ENCODE peak calls at places on chromosomes 3 and 15, in ten cellular contexts. One of them, this sample, is unnamed.

GRCh38 chr15:70503073-70503745 is 260.1 kb downstream of the UACA start:
- DNase-seq in spleen: peak; percentile 74
- DNase-seq in A673: no peak
- DNase-seq in H9: no peak
- DNase-seq in neural crest cell: no peak
- DNase-seq in A549: no peak
- DNase-seq in psoas muscle: no peak
- DNase-seq in fibroblast of villous mesenchyme: no peak
- DNase-seq in bronchial epithelial cell: no peak
- DNase-seq in AG09319: no peak
- DNase-seq in this sample: peak; percentile 51

GRCh38 chr3:71881041-71881440 is 96.1 kb upstream of the PROK2 start:
- DNase-seq in spleen: no peak
- DNase-seq in A673: no peak
- DNase-seq in H9: no peak
- DNase-seq in neural crest cell: no peak
- DNase-seq in A549: no peak
- DNase-seq in psoas muscle: no peak
- DNase-seq in fibroblast of villous mesenchyme: no peak
- DNase-seq in bronchial epithelial cell: no peak
- DNase-seq in AG09319: no peak
- DNase-seq in this sample: no peak

GRCh38 chr3:157103280-157103679 is 56.7 kb downstream of the CCNL1 start:
- DNase-seq in spleen: no peak
- DNase-seq in A673: no peak
- DNase-seq in H9: no peak
- DNase-seq in neural crest cell: no peak
- DNase-seq in A549: no peak
- DNase-seq in psoas muscle: no peak
- DNase-seq in fibroblast of villous mesenchyme: no peak
- DNase-seq in bronchial epithelial cell: no peak
- DNase-seq in AG09319: no peak
- DNase-seq in this sample: no peak

GRCh38 chr3:72258786-72259185 is 473.8 kb upstream of the PROK2 start:
- DNase-seq in spleen: peak; percentile 76
- DNase-seq in A673: no peak
- DNase-seq in H9: no peak
- DNase-seq in neural crest cell: no peak
- DNase-seq in A549: no peak
- DNase-seq in psoas muscle: no peak
- DNase-seq in fibroblast of villous mesenchyme: no peak
- DNase-seq in bronchial epithelial cell: no peak
- DNase-seq in AG09319: no peak
- DNase-seq in this sample: no peak

GRCh38 chr3:87320748-87321634 is 44.6 kb upstream of the POU1F1 start:
- DNase-seq in spleen: no peak
- DNase-seq in A673: peak; percentile 86
- DNase-seq in H9: no peak
- DNase-seq in neural crest cell: no peak
- DNase-seq in A549: no peak
- DNase-seq in psoas muscle: no peak
- DNase-seq in fibroblast of villous mesenchyme: no peak
- DNase-seq in bronchial epithelial cell: no peak
- DNase-seq in AG09319: no peak
- DNase-seq in this sample: no peak

GRCh38 chr3:189862385-189863023 is 231.3 kb downstream of the TP63 start:
- DNase-seq in spleen: no peak
- DNase-seq in A673: peak; percentile 48
- DNase-seq in H9: no peak
- DNase-seq in neural crest cell: no peak
- DNase-seq in A549: no peak
- DNase-seq in psoas muscle: no peak
- DNase-seq in fibroblast of villous mesenchyme: peak; percentile 82
- DNase-seq in bronchial epithelial cell: peak; percentile 61
- DNase-seq in AG09319: peak; percentile 53
- DNase-seq in this sample: no peak

GRCh38 chr3:36701903-36702374 is 62.4 kb downstream of the DCLK3 start:
- DNase-seq in spleen: no peak
- DNase-seq in A673: peak; percentile 17
- DNase-seq in H9: no peak
- DNase-seq in neural crest cell: no peak
- DNase-seq in A549: no peak
- DNase-seq in psoas muscle: no peak
- DNase-seq in fibroblast of villous mesenchyme: peak; percentile 39
- DNase-seq in bronchial epithelial cell: peak; percentile 96
- DNase-seq in AG09319: peak; percentile 35
- DNase-seq in this sample: no peak

GRCh38 chr15:101175396-101175795 is 76.5 kb downstream of the CHSY1 start:
- DNase-seq in spleen: peak; percentile 84
- DNase-seq in A673: no peak
- DNase-seq in H9: no peak
- DNase-seq in neural crest cell: no peak
- DNase-seq in A549: no peak
- DNase-seq in psoas muscle: no peak
- DNase-seq in fibroblast of villous mesenchyme: no peak
- DNase-seq in bronchial epithelial cell: no peak
- DNase-seq in AG09319: no peak
- DNase-seq in this sample: no peak

GRCh38 chr3:157498374-157498773 is 4.8 kb downstream of the VEPH1 start:
- DNase-seq in spleen: no peak
- DNase-seq in A673: no peak
- DNase-seq in H9: no peak
- DNase-seq in neural crest cell: no peak
- DNase-seq in A549: no peak
- DNase-seq in psoas muscle: no peak
- DNase-seq in fibroblast of villous mesenchyme: no peak
- DNase-seq in bronchial epithelial cell: no peak
- DNase-seq in AG09319: no peak
- DNase-seq in this sample: no peak

GRCh38 chr15:51284871-51285270 is 53.5 kb downstream of the CYP19A1 start:
- DNase-seq in spleen: no peak
- DNase-seq in A673: no peak
- DNase-seq in H9: no peak
- DNase-seq in neural crest cell: no peak
- DNase-seq in A549: no peak
- DNase-seq in psoas muscle: no peak
- DNase-seq in fibroblast of villous mesenchyme: no peak
- DNase-seq in bronchial epithelial cell: no peak
- DNase-seq in AG09319: no peak
- DNase-seq in this sample: no peak

GRCh38 chr15:51286816-51287215 is 51.6 kb downstream of the CYP19A1 start:
- DNase-seq in spleen: no peak
- DNase-seq in A673: no peak
- DNase-seq in H9: peak; percentile 34
- DNase-seq in neural crest cell: no peak
- DNase-seq in A549: no peak
- DNase-seq in psoas muscle: no peak
- DNase-seq in fibroblast of villous mesenchyme: no peak
- DNase-seq in bronchial epithelial cell: no peak
- DNase-seq in AG09319: no peak
- DNase-seq in this sample: no peak

GRCh38 chr15:51280838-51281237 is 57.6 kb downstream of the CYP19A1 start:
- DNase-seq in spleen: no peak
- DNase-seq in A673: no peak
- DNase-seq in H9: no peak
- DNase-seq in neural crest cell: no peak
- DNase-seq in A549: no peak
- DNase-seq in psoas muscle: no peak
- DNase-seq in fibroblast of villous mesenchyme: no peak
- DNase-seq in bronchial epithelial cell: no peak
- DNase-seq in AG09319: no peak
- DNase-seq in this sample: no peak

GRCh38 chr15:51281368-51281967 is 56.9 kb downstream of the CYP19A1 start:
- DNase-seq in spleen: no peak
- DNase-seq in A673: peak; percentile 64
- DNase-seq in H9: peak; percentile 74
- DNase-seq in neural crest cell: peak; percentile 47
- DNase-seq in A549: peak; percentile 60
- DNase-seq in psoas muscle: peak; percentile 72
- DNase-seq in fibroblast of villous mesenchyme: peak; percentile 69
- DNase-seq in bronchial epithelial cell: peak; percentile 50
- DNase-seq in AG09319: peak; percentile 37
- DNase-seq in this sample: no peak

DNA sequence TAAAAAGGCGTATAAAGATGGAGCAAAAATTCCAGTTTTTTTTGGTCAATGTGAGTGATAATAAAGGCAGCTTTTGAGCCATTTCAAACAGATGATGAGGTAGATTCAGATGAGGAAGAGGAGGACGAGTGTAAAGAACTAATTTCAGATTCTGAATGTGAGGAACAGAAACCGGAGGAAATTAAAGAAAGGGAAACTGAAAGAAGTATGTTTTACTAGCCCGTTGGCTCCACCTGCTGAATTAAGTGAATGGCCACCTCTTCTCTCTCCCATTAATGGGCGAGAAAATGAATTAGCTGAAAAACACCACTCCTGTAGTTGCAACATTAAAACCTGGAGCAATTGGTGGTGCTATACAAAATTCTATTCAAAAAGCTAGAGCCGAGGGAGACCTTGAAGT is 55.4 kb downstream of the CYP19A1 start:
- DNase-seq in spleen: no peak
- DNase-seq in A673: no peak
- DNase-seq in H9: no peak
- DNase-seq in neural crest cell: no peak
- DNase-seq in A549: no peak
- DNase-seq in psoas muscle: no peak
- DNase-seq in fibroblast of villous mesenchyme: no peak
- DNase-seq in bronchial epithelial cell: no peak
- DNase-seq in AG09319: no peak
- DNase-seq in this sample: no peak
- TF ChIP-seq CTCF in spleen: peak; percentile 22
- TF ChIP-seq CTCF in A673: no peak
- TF ChIP-seq CTCF in H9: peak; percentile 14
- TF ChIP-seq CTCF in neural crest cell: no peak
- TF ChIP-seq CTCF in A549: no peak
- TF ChIP-seq CTCF in psoas muscle: no peak
- TF ChIP-seq CTCF in fibroblast of villous mesenchyme: peak; percentile 7
- TF ChIP-seq CTCF in bronchial epithelial cell: no peak
- TF ChIP-seq CTCF in AG09319: no peak
- TF ChIP-seq CTCF in this sample: no peak

GRCh38 chr3:67000006-67000405 is 1.9 kb downstream of the KBTBD8 start:
- DNase-seq in spleen: no peak
- DNase-seq in A673: no peak
- DNase-seq in H9: no peak
- DNase-seq in neural crest cell: no peak
- DNase-seq in A549: no peak
- DNase-seq in psoas muscle: no peak
- DNase-seq in fibroblast of villous mesenchyme: peak; percentile 34
- DNase-seq in bronchial epithelial cell: peak; percentile 94
- DNase-seq in AG09319: no peak
- DNase-seq in this sample: no peak
- TF ChIP-seq CTCF in spleen: no peak
- TF ChIP-seq CTCF in A673: no peak
- TF ChIP-seq CTCF in H9: no peak
- TF ChIP-seq CTCF in neural crest cell: no peak
- TF ChIP-seq CTCF in A549: no peak
- TF ChIP-seq CTCF in psoas muscle: no peak
- TF ChIP-seq CTCF in fibroblast of villous mesenchyme: no peak
- TF ChIP-seq CTCF in bronchial epithelial cell: no peak
- TF ChIP-seq CTCF in AG09319: no peak
- TF ChIP-seq CTCF in this sample: no peak

DNA sequence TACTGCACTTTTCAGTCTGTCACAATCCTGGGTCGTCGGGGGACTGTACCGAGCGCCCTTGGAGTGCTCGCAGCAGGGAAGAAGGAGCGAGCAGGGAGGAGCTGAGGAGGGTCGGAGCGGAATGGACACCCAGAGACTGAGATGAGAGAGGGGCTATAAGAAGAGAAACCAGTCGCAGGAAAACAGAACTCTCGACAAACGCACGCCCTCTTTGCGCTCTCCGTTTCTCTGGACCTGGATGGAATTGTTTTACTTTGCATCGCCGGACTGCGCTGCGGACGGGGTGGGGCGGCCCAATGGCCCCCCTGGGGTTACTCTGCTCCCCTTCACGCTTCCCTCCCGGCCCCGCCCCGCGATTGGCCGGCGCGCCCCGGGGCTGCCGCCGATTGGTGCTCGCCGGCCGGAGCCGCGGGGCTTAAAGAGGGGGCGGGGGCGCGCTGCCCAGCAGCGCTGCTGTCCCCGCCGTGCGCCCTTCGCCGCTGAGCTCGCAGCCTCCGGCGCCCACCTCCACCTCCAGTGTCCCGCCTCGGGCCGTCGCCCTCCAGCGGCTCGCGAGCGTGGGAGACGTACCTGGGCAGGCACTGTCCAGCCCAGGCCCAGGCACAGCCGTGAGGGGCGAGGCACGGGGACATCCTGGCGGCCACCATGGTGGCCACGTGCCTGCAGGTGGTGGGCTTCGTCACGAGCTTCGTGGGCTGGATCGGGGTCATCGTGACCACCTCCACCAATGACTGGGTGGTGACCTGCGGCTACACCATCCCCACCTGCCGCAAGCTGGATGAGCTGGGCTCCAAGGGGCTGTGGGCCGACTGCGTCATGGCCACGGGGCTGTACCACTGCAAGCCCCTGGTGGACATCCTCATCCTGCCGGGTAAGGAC is at the start of gene CLDN11:
- DNase-seq in spleen: no peak
- DNase-seq in A673: peak; percentile 33
- DNase-seq in H9: peak; percentile 78
- DNase-seq in neural crest cell: no peak
- DNase-seq in A549: no peak
- DNase-seq in psoas muscle: peak; percentile 70
- DNase-seq in fibroblast of villous mesenchyme: peak; percentile 66
- DNase-seq in bronchial epithelial cell: no peak
- DNase-seq in AG09319: no peak
- DNase-seq in this sample: no peak
- TF ChIP-seq CTCF in spleen: peak; percentile 6
- TF ChIP-seq CTCF in A673: no peak
- TF ChIP-seq CTCF in H9: peak; percentile 38
- TF ChIP-seq CTCF in neural crest cell: no peak
- TF ChIP-seq CTCF in A549: no peak
- TF ChIP-seq CTCF in psoas muscle: no peak
- TF ChIP-seq CTCF in fibroblast of villous mesenchyme: peak; percentile 25
- TF ChIP-seq CTCF in bronchial epithelial cell: no peak
- TF ChIP-seq CTCF in AG09319: peak; percentile 4
- TF ChIP-seq CTCF in this sample: no peak

DNA sequence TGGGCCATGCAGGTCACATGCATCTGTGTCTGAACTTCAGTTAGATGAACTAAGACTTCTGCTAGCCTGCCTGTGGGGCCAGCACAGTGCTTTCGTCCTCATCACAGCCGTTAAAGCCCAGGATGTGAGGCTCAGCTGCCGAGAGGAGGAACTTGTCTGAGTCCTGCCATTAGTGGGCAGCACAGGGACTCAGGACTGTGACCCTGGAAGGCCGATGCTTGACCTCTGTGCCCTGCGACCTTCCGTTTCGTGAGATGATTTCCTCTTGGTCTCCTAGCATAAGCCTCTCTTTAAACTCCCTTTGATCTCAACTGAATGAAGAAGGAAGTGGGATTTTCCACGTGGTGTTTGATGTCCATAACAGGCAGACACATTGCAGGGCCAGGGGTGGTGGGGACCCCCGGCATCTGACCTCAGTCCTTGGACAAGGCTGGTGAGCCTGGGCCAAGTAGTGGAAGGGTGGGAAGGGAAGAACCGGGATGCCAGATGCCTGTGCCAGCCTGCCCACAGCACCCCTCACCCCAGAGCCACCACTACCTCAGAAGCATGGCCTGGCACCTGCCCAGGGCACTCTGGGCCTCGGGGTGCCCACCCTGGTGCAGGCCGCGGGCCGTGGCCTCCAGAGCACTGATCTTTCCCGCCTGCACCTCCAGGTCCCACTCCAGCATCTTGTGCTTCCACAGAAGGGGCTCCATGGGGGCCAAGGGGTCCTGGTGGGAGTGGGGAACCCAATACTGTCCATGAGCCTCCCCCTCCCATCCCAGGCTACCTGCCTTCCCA is 21.6 kb downstream of the PLA2G4B start:
- DNase-seq in spleen: no peak
- DNase-seq in A673: no peak
- DNase-seq in H9: no peak
- DNase-seq in neural crest cell: peak; percentile 49
- DNase-seq in A549: no peak
- DNase-seq in psoas muscle: no peak
- DNase-seq in fibroblast of villous mesenchyme: peak; percentile 5
- DNase-seq in bronchial epithelial cell: no peak
- DNase-seq in AG09319: no peak
- DNase-seq in this sample: no peak
- TF ChIP-seq CTCF in spleen: no peak
- TF ChIP-seq CTCF in A673: no peak
- TF ChIP-seq CTCF in H9: peak; percentile 38
- TF ChIP-seq CTCF in neural crest cell: no peak
- TF ChIP-seq CTCF in A549: no peak
- TF ChIP-seq CTCF in psoas muscle: no peak
- TF ChIP-seq CTCF in fibroblast of villous mesenchyme: peak; percentile 26
- TF ChIP-seq CTCF in bronchial epithelial cell: no peak
- TF ChIP-seq CTCF in AG09319: no peak
- TF ChIP-seq CTCF in this sample: peak; percentile 18

This sample was measured in chondrocyte.